ENCODE peak calls at places on chromosomes 6 and 20, in ten cellular contexts. C is lung, Z is cardiac muscle cell, T is left ventricle myocardium inferior, L is SK-N-SH, H is tibial artery, O is left lung, Y is brain microvascular endothelial cell, V is uterus, M is AG04449. I is an unnamed sample.
A peak's percentile ranks its signal among the peaks of the same experiment; 100 is the strongest.

GRCh38 chr20:48338717-48339116 is 489.1 kb downstream of the PREX1 start:
- DNase-seq in C (no peak), Z (no peak), T (no peak), L (no peak), H (no peak), O (no peak), Y (peak; percentile 36), V (no peak), M (peak; percentile 49), I (no peak)

GRCh38 chr6:36595168-36595818 is 1.1 kb downstream of the SRSF3 start:
- DNase-seq in C (no peak), Z (peak; percentile 53), T (no peak), L (peak; percentile 43), H (peak; percentile 75), O (no peak), Y (peak; percentile 44), V (peak; percentile 73), M (no peak), I (no peak)

GRCh38 chr6:35370124-35370741 is 27.9 kb downstream of the PPARD start:
- DNase-seq in C (peak; percentile 64), Z (no peak), T (peak; percentile 58), L (no peak), H (peak; percentile 91), O (peak; percentile 85), Y (peak; percentile 87), V (peak; percentile 49), M (peak; percentile 96), I (peak; percentile 57)

GRCh38 chr6:125752773-125753172 is 3.3 kb downstream of the HEY2 start:
- DNase-seq in C (no peak), Z (no peak), T (no peak), L (no peak), H (no peak), O (no peak), Y (no peak), V (no peak), M (no peak), I (no peak)

GRCh38 chr6:44309092-44309491 is 4.1 kb downstream of the AARS2 start:
- DNase-seq in C (no peak), Z (no peak), T (peak; percentile 43), L (no peak), H (no peak), O (no peak), Y (no peak), V (no peak), M (no peak), I (no peak)

GRCh38 chr20:8434326-8434876 is 302.3 kb downstream of the PLCB1 start:
- DNase-seq in C (no peak), Z (no peak), T (no peak), L (no peak), H (no peak), O (no peak), Y (no peak), V (no peak), M (no peak), I (no peak)

GRCh38 chr6:132491303-132491702 is 21.6 kb downstream of the STX7 start:
- DNase-seq in C (no peak), Z (no peak), T (no peak), L (no peak), H (no peak), O (no peak), Y (peak; percentile 73), V (peak; percentile 30), M (no peak), I (no peak)

GRCh38 chr6:11525468-11526155 is 11.9 kb upstream of the TMEM170B start:
- DNase-seq in C (peak; percentile 53), Z (no peak), T (no peak), L (no peak), H (peak; percentile 73), O (no peak), Y (no peak), V (peak; percentile 43), M (peak; percentile 12), I (no peak)

GRCh38 chr6:46927066-46927465 is 5.3 kb upstream of the ADGRF5 start:
- DNase-seq in C (no peak), Z (no peak), T (no peak), L (no peak), H (no peak), O (no peak), Y (no peak), V (no peak), M (no peak), I (no peak)

GRCh38 chr6:117072134-117072533 is 193.2 kb upstream of the VGLL2 start:
- DNase-seq in C (no peak), Z (peak; percentile 11), T (peak; percentile 51), L (no peak), H (no peak), O (no peak), Y (no peak), V (no peak), M (no peak), I (no peak)

GRCh38 chr6:2063547-2063946 is 181.9 kb downstream of the GMDS start:
- DNase-seq in C (no peak), Z (no peak), T (no peak), L (no peak), H (no peak), O (no peak), Y (no peak), V (no peak), M (no peak), I (no peak)

GRCh38 chr6:54267798-54268197 is 40.4 kb upstream of the TINAG start:
- DNase-seq in C (peak; percentile 33), Z (peak; percentile 73), T (no peak), L (peak; percentile 3), H (no peak), O (no peak), Y (peak; percentile 72), V (no peak), M (no peak), I (no peak)

GRCh38 chr6:54262499-54262898 is 45.7 kb upstream of the TINAG start:
- DNase-seq in C (no peak), Z (no peak), T (no peak), L (no peak), H (no peak), O (no peak), Y (no peak), V (no peak), M (no peak), I (no peak)

GRCh38 chr6:54264581-54265272 is 43.5 kb upstream of the TINAG start:
- DNase-seq in C (no peak), Z (no peak), T (no peak), L (no peak), H (no peak), O (no peak), Y (no peak), V (no peak), M (no peak), I (no peak)

GRCh38 chr6:54262956-54263355 is 45.3 kb upstream of the TINAG start:
- DNase-seq in C (no peak), Z (no peak), T (no peak), L (no peak), H (no peak), O (no peak), Y (no peak), V (no peak), M (no peak), I (no peak)

GRCh38 chr6:54266400-54266923 is 41.8 kb upstream of the TINAG start:
- DNase-seq in C (no peak), Z (no peak), T (no peak), L (no peak), H (no peak), O (no peak), Y (no peak), V (no peak), M (no peak), I (no peak)
- TF ChIP-seq CTCF in C (no peak), Z (no peak), T (no peak), L (peak; percentile 16), H (no peak), O (no peak), Y (peak; percentile 8), V (no peak), M (no peak), I (no peak)

GRCh38 chr6:50821431-50822077 is 2.9 kb downstream of the TFAP2B start:
- DNase-seq in C (no peak), Z (no peak), T (no peak), L (peak; percentile 58), H (no peak), O (peak; percentile 38), Y (no peak), V (no peak), M (no peak), I (no peak)

GRCh38 chr6:50820590-50821234 is 2.0 kb downstream of the TFAP2B start:
- DNase-seq in C (no peak), Z (no peak), T (no peak), L (no peak), H (no peak), O (no peak), Y (no peak), V (no peak), M (no peak), I (no peak)

GRCh38 chr6:50818673-50819072 is at the start of gene TFAP2B:
- DNase-seq in C (no peak), Z (no peak), T (no peak), L (peak; percentile 82), H (no peak), O (no peak), Y (no peak), V (no peak), M (no peak), I (no peak)

GRCh38 chr6:50819527-50819905 is 845 bp downstream of the TFAP2B start:
- DNase-seq in C (no peak), Z (peak; percentile 47), T (no peak), L (no peak), H (no peak), O (peak; percentile 84), Y (no peak), V (no peak), M (no peak), I (no peak)

GRCh38 chr6:50819906-50820589 is 1.4 kb downstream of the TFAP2B start:
- DNase-seq in C (no peak), Z (no peak), T (no peak), L (no peak), H (no peak), O (peak; percentile 75), Y (no peak), V (no peak), M (no peak), I (no peak)
- H3K4me3 ChIP-seq in C (no peak overlapping the region), Z (no peak overlapping the region), T (peak overlapping the region; percentile 45), L (peak overlapping the region; percentile 52), H (no peak overlapping the region), O (no peak overlapping the region), Y (peak overlapping the region; percentile 26), V (no peak overlapping the region), M (no peak overlapping the region), I (no peak overlapping the region)

DNA sequence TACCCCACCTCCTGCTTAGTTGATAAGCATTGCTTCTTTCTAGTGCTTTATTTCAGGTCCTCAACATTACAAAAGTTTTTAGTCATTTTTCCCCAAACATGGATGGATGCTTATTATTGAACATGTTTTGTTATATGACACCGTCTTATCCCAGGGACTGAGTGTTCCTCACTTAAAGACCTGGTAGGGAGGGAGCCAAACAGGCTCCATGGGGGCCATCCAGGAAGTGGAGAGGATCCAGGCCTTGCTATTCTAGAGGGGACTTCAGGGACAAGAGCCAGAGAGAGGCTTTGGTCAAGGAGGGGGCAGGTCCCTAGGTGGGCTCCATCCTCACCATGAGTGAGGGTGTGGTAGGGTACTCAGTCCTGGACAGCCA is 7.4 kb downstream of the SLC32A1 start:
- DNase-seq in C (no peak), Z (no peak), T (no peak), L (peak; percentile 32), H (no peak), O (no peak), Y (no peak), V (no peak), M (no peak), I (no peak)
- TF ChIP-seq CTCF in C (no peak), Z (no peak), T (no peak), L (no peak), H (no peak), O (no peak), Y (no peak), V (no peak), M (no peak), I (no peak)

GRCh38 chr20:40887100-40887499 is 141.5 kb upstream of the TOP1 start:
- DNase-seq in C (no peak), Z (no peak), T (no peak), L (no peak), H (no peak), O (no peak), Y (no peak), V (no peak), M (no peak), I (no peak)
- H3K4me3 ChIP-seq in C (no peak overlapping the region), Z (no peak overlapping the region), T (no peak overlapping the region), L (no peak overlapping the region), H (no peak overlapping the region), O (no peak overlapping the region), Y (no peak overlapping the region), V (no peak overlapping the region), M (no peak overlapping the region), I (no peak overlapping the region)